ENCODE peak calls at places on chromosomes 12 and 14, in four cellular contexts. N is AG09319, P is AG04449, K is brain microvascular endothelial cell. Y is an unnamed sample.

GRCh38 chr14:99260652-99261551 is 11.1 kb downstream of the BCL11B start:
- DNase-seq in N (no peak), P (no peak), K (no peak), Y (no peak)

GRCh38 chr12:13209279-13210021 is 12.9 kb downstream of the EMP1 start:
- DNase-seq in P (no peak), N (no peak), K (no peak), Y (no peak)

GRCh38 chr12:75728826-75729225 is 217.4 kb upstream of the KRR1 start:
- DNase-seq in K (no peak), N (no peak), P (no peak), Y (no peak)

GRCh38 chr12:105980533-105980932 is 158.2 kb downstream of the NUAK1 start:
- DNase-seq in P (no peak), K (no peak), N (no peak), Y (no peak)

GRCh38 chr12:78002878-78003277 is 172.2 kb downstream of the NAV3 start:
- DNase-seq in K (no peak), N (no peak), P (no peak), Y (no peak)

GRCh38 chr14:51319181-51319597 is 79.1 kb downstream of the TMX1 start:
- DNase-seq in N (no peak), P (no peak), K (no peak), Y (no peak)

GRCh38 chr14:34069854-34070582 is 119.1 kb upstream of the EGLN3 start:
- DNase-seq in K (no peak), P (no peak), N (no peak), Y (no peak)

GRCh38 chr14:75372260-75372659 is 55.6 kb upstream of the JDP2 start:
- DNase-seq in N (no peak), P (no peak), K (no peak), Y (no peak)

GRCh38 chr14:100653409-100653808 is 66.2 kb upstream of the BEGAIN start:
- DNase-seq in N (no peak), P (no peak), K (no peak), Y (no peak)

GRCh38 chr14:76810953-76811400 is 1.7 kb downstream of the ANGEL1 start:
- DNase-seq in K (peak; percentile 37), N (peak; percentile 18), P (no peak), Y (no peak)

GRCh38 chr12:6644257-6644596 is 3.0 kb downstream of the ACRBP start:
- DNase-seq in K (no peak), N (no peak), P (no peak), Y (no peak)

GRCh38 chr14:23121401-23121800 is 2.3 kb upstream of the CEBPE start:
- DNase-seq in P (no peak), K (peak; percentile 47), N (no peak), Y (no peak)

GRCh38 chr14:100677152-100677924 is 49.4 kb upstream of the DLK1 start:
- DNase-seq in N (no peak), K (no peak), P (no peak), Y (no peak)

GRCh38 chr14:75303415-75303814 is 24.8 kb downstream of the FOS start:
- DNase-seq in P (no peak), N (no peak), K (peak; percentile 62), Y (no peak)

GRCh38 chr14:74571901-74572828 is 39.9 kb downstream of the LTBP2 start:
- DNase-seq in N (peak; percentile 96), K (peak; percentile 98), P (peak; percentile 99), Y (peak; percentile 96)

GRCh38 chr12:91901675-91902074 is 244.0 kb downstream of the BTG1 start:
- DNase-seq in K (no peak), N (no peak), P (no peak), Y (no peak)

GRCh38 chr12:123270380-123271181 is 1.1 kb downstream of the CDK2AP1 start:
- DNase-seq in P (no peak), N (no peak), K (peak; percentile 19), Y (no peak)

GRCh38 chr14:99257673-99258221 is 14.2 kb downstream of the BCL11B start:
- DNase-seq in P (no peak), N (no peak), K (no peak), Y (no peak)

GRCh38 chr14:99163446-99163845 is 108.6 kb downstream of the BCL11B start:
- DNase-seq in P (no peak), K (no peak), N (no peak), Y (no peak)

GRCh38 chr12:550473-551260 is 90.9 kb downstream of the B4GALNT3 start:
- DNase-seq in N (no peak), P (no peak), K (no peak), Y (no peak)

GRCh38 chr12:40959041-40959440 is 229.1 kb upstream of the PDZRN4 start:
- DNase-seq in N (peak; percentile 91), K (no peak), P (no peak), Y (no peak)

Y was measured in HFF-Myc.